ENCODE peak calls at places on chromosomes 2 and 18, in six cellular contexts. I is GM04503, C is RCC 7860, T is A549, F is right cardiac atrium, W is cardiac fibroblast. Q is an unnamed sample.

GRCh38 chr2:40466926-40467325 is 15.0 kb upstream of the SLC8A1 start:
- DNase-seq in C (no peak), I (no peak), W (no peak), T (no peak), F (no peak), Q (no peak)

GRCh38 chr2:124165698-124166097 is 140.6 kb downstream of the CNTNAP5 start:
- DNase-seq in I (no peak), T (no peak), C (no peak), F (no peak), W (no peak), Q (peak; percentile 7)

GRCh38 chr2:237270556-237270955 is 143.4 kb downstream of the COL6A3 start:
- DNase-seq in I (no peak), W (no peak), F (no peak), C (no peak), T (no peak), Q (no peak)

GRCh38 chr2:105321875-105322646 is 7.5 kb downstream of the TGFBRAP1 start:
- DNase-seq in F (no peak), W (peak; percentile 40), T (no peak), I (no peak), C (no peak), Q (no peak)

GRCh38 chr2:186891219-186891621 is 42.2 kb upstream of the ZSWIM2 start:
- DNase-seq in I (no peak), C (no peak), W (peak; percentile 85), F (no peak), T (no peak), Q (no peak)

GRCh38 chr2:157782057-157782845 is 93.9 kb downstream of the ACVR1 start:
- DNase-seq in F (no peak), C (no peak), W (peak; percentile 43), T (no peak), I (no peak), Q (no peak)

GRCh38 chr2:10230499-10230898 is 72.2 kb upstream of the HPCAL1 start:
- DNase-seq in F (no peak), I (no peak), W (no peak), C (no peak), T (no peak), Q (no peak)

GRCh38 chr2:36058076-36058475 is 297.5 kb upstream of the CRIM1 start:
- DNase-seq in F (no peak), W (no peak), I (no peak), T (no peak), C (no peak), Q (no peak)

GRCh38 chr18:62339106-62339988 is 14.2 kb downstream of the TNFRSF11A start:
- DNase-seq in C (peak; percentile 80), F (no peak), I (no peak), T (peak; percentile 58), W (peak; percentile 63), Q (peak; percentile 35)

GRCh38 chr18:35158728-35159443 is 81.9 kb upstream of the ZNF397 start:
- DNase-seq in T (no peak), C (no peak), W (no peak), I (no peak), F (no peak), Q (no peak)

GRCh38 chr2:155662224-155662623 is 670.3 kb downstream of the NR4A2 start:
- DNase-seq in W (no peak), C (no peak), I (no peak), F (no peak), T (no peak), Q (no peak)

GRCh38 chr2:171836151-171836910 is 57.7 kb downstream of the SLC25A12 start:
- DNase-seq in W (peak; percentile 62), T (no peak), F (no peak), I (no peak), C (no peak), Q (no peak)

GRCh38 chr2:54871457-54872103 is 148.1 kb downstream of the EML6 start:
- DNase-seq in I (no peak), T (no peak), F (no peak), W (peak; percentile 48), C (no peak), Q (peak; percentile 50)

GRCh38 chr2:169300617-169301530 is 61.5 kb downstream of the LRP2 start:
- DNase-seq in F (no peak), W (no peak), I (no peak), T (no peak), C (no peak), Q (peak; percentile 14)